ENCODE peak calls at places on chromosomes 7 and 10, in five cellular contexts. M is Karpas-422, V is adrenal gland, X is heart left ventricle, R is tibial artery. Q is an unnamed sample. For H3K27me3 and H3K4me1, the result is how much of the 10 kb centered on the place peaks cover.

GRCh38 chr7:10824154-10824553 is 149.5 kb upstream of the PHF14 start:
- DNase-seq in M (no peak), V (no peak), X (no peak), R (no peak), Q (no peak)

GRCh38 chr7:69526570-69526969 is 71.7 kb upstream of the AUTS2 start:
- DNase-seq in M (no peak), V (no peak), X (no peak), R (no peak), Q (no peak)

GRCh38 chr10:80410578-80411145 is 2.3 kb downstream of the PRXL2A start:
- DNase-seq in M (no peak), V (no peak), X (no peak), R (no peak), Q (no peak)

GRCh38 chr7:73633323-73633722 is 9.0 kb upstream of the MLXIPL start:
- DNase-seq in M (no peak), V (no peak), X (no peak), R (no peak), Q (no peak)

GRCh38 chr10:17453377-17454091 is 861 bp downstream of the ST8SIA6 start:
- DNase-seq in M (no peak), V (no peak), X (peak), R (peak), Q (peak)

GRCh38 chr7:50416509-50417299 is 33.4 kb downstream of the FIGNL1 start:
- DNase-seq in M (peak), V (no peak), X (no peak), R (no peak), Q (no peak)

GRCh38 chr7:21064698-21065648 is 278.3 kb upstream of the SP8 start:
- DNase-seq in M (no peak), V (no peak), X (no peak), R (no peak), Q (no peak)

GRCh38 chr10:98460837-98461499 is 14.2 kb upstream of the HPS1 start:
- DNase-seq in M (no peak), V (peak), X (peak), R (peak), Q (no peak)

GRCh38 chr10:129993621-129994020 is 29.5 kb upstream of the EBF3 start:
- DNase-seq in M (no peak), V (no peak), X (no peak), R (no peak), Q (no peak)

GRCh38 chr10:70417568-70417967 is 13.6 kb downstream of the EIF4EBP2 start:
- DNase-seq in M (no peak), V (no peak), X (no peak), R (no peak), Q (peak)

GRCh38 chr10:6464862-6465430 is 115.1 kb downstream of the PRKCQ start:
- DNase-seq in M (no peak), V (no peak), X (no peak), R (no peak), Q (no peak)

GRCh38 chr7:2633538-2634264 is 1.9 kb downstream of the TTYH3 start:
- DNase-seq in M (peak), V (peak), X (no peak), R (peak), Q (no peak)

GRCh38 chr10:28294169-28294532 is 8.7 kb downstream of the MPP7 start:
- DNase-seq in M (no peak), V (no peak), X (no peak), R (no peak), Q (no peak)

GRCh38 chr7:110541962-110542361 is 549.0 kb upstream of the LRRN3 start:
- DNase-seq in M (no peak), V (no peak), X (no peak), R (no peak), Q (no peak)

GRCh38 chr7:77393261-77393660 is 22.9 kb downstream of the GSAP start:
- DNase-seq in M (no peak), V (no peak), X (no peak), R (no peak), Q (peak)

GRCh38 chr10:79463578-79464496 is 18.4 kb upstream of the ZCCHC24 start:
- DNase-seq in M (no peak), V (peak), X (peak), R (peak), Q (no peak)

GRCh38 chr10:4107328-4107851 is 322.4 kb upstream of the KLF6 start:
- DNase-seq in M (no peak), V (no peak), X (no peak), R (no peak), Q (no peak)

GRCh38 chr10:12042409-12042796 is 206 bp downstream of the UPF2 start:
- DNase-seq in M (peak), V (no peak), X (peak), R (no peak), Q (no peak)

GRCh38 chr7:70143089-70144044 is 545.1 kb downstream of the AUTS2 start:
- DNase-seq in M (no peak), V (no peak), X (no peak), R (no peak), Q (no peak)

GRCh38 chr7:46059308-46060020 is 138.4 kb upstream of the IGFBP3 start:
- DNase-seq in M (no peak), V (peak), X (peak), R (peak), Q (no peak)

GRCh38 chr7:158581440-158582088 is 6.1 kb downstream of the PTPRN2 start:
- DNase-seq in M (peak), V (no peak), X (no peak), R (no peak), Q (no peak)

GRCh38 chr7:156465186-156465585 is 175.4 kb upstream of the RNF32 start:
- DNase-seq in M (no peak), V (no peak), X (no peak), R (no peak), Q (no peak)
- H3K27me3 ChIP-seq in M (under half), V (under half), X (under half), R (under half), Q (under half)

DNA sequence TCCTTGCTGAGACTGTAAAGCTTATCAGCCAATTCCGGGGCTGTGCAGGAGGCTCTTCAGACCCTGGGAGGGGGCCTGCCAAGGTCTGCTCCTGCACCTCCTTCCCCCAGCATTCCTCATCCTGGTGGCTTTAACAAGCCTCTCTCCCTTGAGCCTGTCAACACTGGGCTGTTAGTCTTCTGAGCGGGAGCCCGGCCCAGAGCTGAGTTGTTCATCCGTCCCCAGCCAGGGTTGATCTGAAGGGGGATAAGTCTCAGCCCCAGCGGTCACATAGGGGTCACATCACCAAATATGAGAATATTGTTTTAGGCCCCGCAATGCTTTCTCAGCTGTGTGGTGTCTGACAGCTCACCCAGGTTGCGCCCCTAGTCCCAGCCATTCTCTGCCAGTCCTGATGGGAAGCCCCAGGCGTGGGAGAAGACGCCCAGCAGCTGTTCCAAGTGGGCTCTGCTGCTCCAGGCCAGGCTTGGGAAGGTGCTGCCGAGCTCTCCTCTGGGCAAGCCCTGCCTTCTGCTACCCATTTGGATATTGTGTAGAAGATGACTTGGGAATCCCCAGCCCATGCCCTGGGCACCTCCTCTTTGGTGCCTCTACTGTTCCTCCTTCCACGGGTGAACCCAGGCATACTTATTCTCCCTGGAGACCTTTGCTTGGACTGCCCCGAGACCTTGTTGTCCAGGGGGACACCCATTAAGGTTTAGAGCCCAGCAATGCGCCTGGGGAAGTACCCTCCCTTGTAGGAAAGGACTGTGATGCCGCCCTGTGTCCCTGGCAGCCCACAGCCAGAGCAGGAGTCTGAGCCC is 23.5 kb upstream of the TRIM8 start:
- DNase-seq in M (no peak), V (peak), X (peak), R (no peak), Q (no peak)
- H3K4me1 ChIP-seq in M (under half), V (under half), X (under half), R (under half), Q (under half)

GRCh38 chr10:74981831-74982633 is 129.4 kb upstream of the SAMD8 start:
- DNase-seq in M (no peak), V (no peak), X (no peak), R (no peak), Q (no peak)
- H3K4me3 ChIP-seq in M (no peak), V (no peak), X (no peak), R (no peak), Q (no peak)

DNA sequence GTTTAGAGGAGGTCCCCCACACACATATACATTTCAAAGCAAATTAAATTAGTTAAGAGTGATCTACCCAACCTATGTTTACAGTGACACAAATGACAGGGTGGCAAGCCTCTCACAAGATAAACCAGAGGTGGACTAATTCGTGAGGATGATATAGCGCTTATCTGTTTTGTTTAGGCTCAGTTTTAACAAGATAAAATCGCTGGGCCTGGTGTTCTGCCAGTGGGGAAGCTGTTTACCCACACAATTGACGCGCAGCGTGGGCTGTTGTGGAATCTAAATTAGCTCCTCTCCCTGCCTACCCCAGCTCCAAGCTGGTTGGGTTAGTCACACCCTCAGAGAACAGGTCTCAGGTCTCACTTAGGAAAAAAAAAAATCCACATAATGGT is 16.7 kb upstream of the PLXNA4 start:
- DNase-seq in M (no peak), V (no peak), X (no peak), R (no peak), Q (no peak)
- H3K27me3 ChIP-seq in M (under half), V (under half), X (under half), R (under half), Q (under half)

DNA sequence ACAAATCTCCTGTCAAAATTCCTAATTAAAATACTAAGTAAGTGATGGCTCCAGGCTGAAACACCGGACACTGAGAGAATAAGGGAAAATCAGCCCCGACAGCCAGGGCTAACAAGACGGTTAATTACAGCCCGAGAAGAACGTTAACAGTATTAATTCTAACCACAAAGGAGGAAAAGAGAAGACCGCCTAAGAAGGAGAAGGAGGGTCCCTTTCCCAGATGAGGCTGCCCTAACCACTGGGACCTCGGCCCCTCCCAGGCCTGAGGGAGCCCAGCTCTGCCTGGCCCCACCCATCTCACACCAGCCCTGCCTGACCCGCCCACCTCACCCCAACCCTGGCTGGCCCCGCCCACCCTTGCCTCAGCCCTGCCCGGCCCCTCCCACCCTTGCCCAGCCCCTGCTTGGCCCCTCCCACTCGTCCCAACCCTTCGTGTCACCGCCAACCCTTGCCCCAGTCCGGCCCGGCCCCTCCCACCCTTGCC is 51.3 kb downstream of the PWWP2B start:
- DNase-seq in M (peak), V (peak), X (peak), R (peak), Q (no peak)
- H3K4me1 ChIP-seq in M (under half), V (under half), X (half or more), R (under half), Q (half or more)

GRCh38 chr10:37839243-37839642 is 18.2 kb downstream of the ZNF248 start:
- DNase-seq in M (no peak), V (no peak), X (no peak), R (no peak), Q (no peak)
- H3K4me3 ChIP-seq in M (no peak), V (no peak), X (no peak), R (no peak), Q (no peak)

DNA sequence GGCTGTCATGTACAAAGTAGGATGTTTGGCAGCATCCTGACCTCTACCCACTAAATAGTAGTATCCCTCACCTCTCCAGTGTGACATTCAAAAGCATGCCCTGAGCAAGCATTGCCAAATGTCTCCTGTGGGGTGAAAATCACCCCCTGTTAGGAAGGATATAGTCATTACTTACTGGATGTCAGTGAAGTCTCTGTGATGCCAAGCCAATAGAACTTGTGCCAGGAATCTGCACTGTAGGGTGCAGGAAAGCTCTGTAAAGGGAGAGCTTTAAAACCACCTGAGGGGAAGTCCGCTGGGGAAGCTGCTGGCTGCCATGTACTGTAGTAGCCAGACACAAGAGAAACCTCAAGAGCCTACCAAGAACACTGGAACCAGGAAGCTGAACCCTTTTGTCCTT is 170.7 kb upstream of the DKK1 start:
- DNase-seq in M (no peak), V (no peak), X (no peak), R (no peak), Q (no peak)
- H3K27me3 ChIP-seq in M (under half), V (under half), X (under half), R (under half), Q (under half)

GRCh38 chr7:112129655-112130323 is 76.4 kb downstream of the DOCK4 start:
- DNase-seq in M (no peak), V (no peak), X (no peak), R (no peak), Q (no peak)
- H3K4me1 ChIP-seq in M (under half), V (under half), X (under half), R (under half), Q (under half)

GRCh38 chr10:173741-174140 is 38.5 kb downstream of the ZMYND11 start:
- DNase-seq in M (no peak), V (no peak), X (no peak), R (no peak), Q (no peak)

GRCh38 chr10:182441-183201 is 47.4 kb downstream of the ZMYND11 start:
- DNase-seq in M (no peak), V (no peak), X (no peak), R (no peak), Q (peak)

GRCh38 chr10:178723-179122 is 43.5 kb downstream of the ZMYND11 start:
- DNase-seq in M (no peak), V (no peak), X (no peak), R (no peak), Q (no peak)

GRCh38 chr10:176677-177076 is 41.4 kb downstream of the ZMYND11 start:
- DNase-seq in M (no peak), V (no peak), X (no peak), R (no peak), Q (no peak)

DNA sequence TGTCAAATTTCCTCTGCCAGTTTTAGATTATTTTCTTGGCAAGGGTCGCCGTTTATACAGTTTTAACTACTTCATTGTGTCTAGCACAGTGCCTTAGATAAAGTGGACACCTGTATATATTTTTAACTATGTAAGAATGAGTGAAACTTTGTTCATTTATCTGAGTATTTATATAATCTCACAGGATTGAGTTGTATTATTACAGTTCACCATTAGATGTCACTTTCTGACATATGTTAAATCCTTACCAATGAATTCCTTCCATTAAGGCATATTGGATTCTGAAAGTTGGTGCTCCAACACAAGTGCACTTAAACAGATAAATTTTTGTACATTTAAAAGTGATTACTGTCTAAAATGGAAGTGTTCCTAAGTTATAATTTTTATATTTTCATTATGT is 43.0 kb downstream of the ZMYND11 start:
- DNase-seq in M (peak), V (no peak), X (no peak), R (no peak), Q (no peak)
- H3K4me3 ChIP-seq in M (no peak), V (no peak), X (no peak), R (no peak), Q (no peak)

DNA sequence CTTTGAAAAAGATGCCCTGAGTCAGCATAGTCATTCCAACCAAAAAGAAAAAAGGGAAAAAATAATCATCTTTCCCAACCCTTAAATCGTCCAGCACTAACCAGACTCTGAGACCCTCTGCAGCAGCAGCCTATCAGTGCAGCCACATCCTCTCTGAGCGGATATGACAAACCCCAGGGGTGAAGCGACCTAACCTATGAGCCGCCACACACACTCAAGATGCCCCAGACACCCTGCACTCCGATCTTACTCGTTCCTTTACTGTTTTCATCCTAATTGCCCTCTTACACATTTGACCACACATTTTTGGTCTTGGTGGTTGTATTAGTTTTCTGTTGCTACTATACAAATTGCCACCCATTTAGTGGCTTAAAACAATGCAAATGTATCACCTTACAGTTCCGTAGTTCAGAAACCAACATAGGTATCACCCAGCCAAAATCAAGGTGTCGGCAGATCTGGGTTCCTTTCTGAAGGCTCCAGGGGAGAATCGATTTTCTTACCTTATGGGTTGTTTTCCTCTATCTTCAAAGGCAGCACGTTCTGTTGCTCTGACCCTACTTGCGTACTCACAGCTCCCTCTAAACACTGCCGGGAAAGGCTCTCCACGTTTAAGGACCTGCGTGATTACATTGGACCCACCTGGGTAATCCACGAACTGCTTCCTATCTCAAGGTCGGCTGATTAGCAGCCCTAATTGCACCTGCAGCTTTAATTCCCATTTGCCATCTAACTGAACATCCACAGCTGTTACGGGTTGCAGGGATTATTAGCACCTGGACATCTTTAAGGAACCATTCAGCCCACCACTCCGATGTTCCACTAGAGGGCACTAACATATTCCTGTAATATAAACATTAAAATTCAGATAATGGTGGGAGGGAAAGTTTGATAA is 37.3 kb upstream of the PRSS1 start:
- DNase-seq in M (peak), V (peak), X (no peak), R (no peak), Q (no peak)
- H3K27me3 ChIP-seq in M (under half), V (under half), X (under half), R (under half), Q (under half)

Q was measured in CD4-positive, CD25-positive, alpha-beta regulatory T cell.